ENCODE peak calls at places on chromosomes 3 and 15, in five cellular contexts. N is upper lobe of right lung, B is left lung, L is neural crest cell, I is DND-41. V is an unnamed sample.

GRCh38 chr3:196268270-196269163 is 19.0 kb downstream of the PCYT1A start:
- DNase-seq in I (no peak), N (no peak), B (no peak), L (no peak), V (no peak)

GRCh38 chr3:71064288-71064975 is 519.1 kb downstream of the FOXP1 start:
- DNase-seq in N (peak), I (peak), B (peak), L (peak), V (peak)

GRCh38 chr3:114973576-114973975 is 173.5 kb downstream of the ZBTB20 start:
- DNase-seq in N (no peak), B (no peak), L (no peak), I (no peak), V (no peak)

GRCh38 chr15:72203507-72203837 is 5.9 kb upstream of the GRAMD2A start:
- DNase-seq in N (no peak), B (no peak), I (no peak), L (no peak), V (no peak)

GRCh38 chr15:88472225-88472624 is 4.7 kb downstream of the MRPS11 start:
- DNase-seq in N (no peak), B (no peak), L (no peak), I (no peak), V (no peak)

GRCh38 chr3:105747056-105747455 is 121.8 kb downstream of the CBLB start:
- DNase-seq in L (no peak), I (no peak), B (no peak), N (no peak), V (no peak)

GRCh38 chr15:39922450-39923092 is 2.5 kb upstream of the GPR176 start:
- DNase-seq in I (no peak), L (no peak), N (no peak), B (no peak), V (no peak)

GRCh38 chr3:10955694-10956453 is 36.7 kb upstream of the SLC6A1 start:
- DNase-seq in B (no peak), N (no peak), L (no peak), I (no peak), V (no peak)

GRCh38 chr3:193826126-193826795 is 233.3 kb downstream of the OPA1 start:
- DNase-seq in N (no peak), I (no peak), B (no peak), L (no peak), V (no peak)

GRCh38 chr3:170772135-170772534 is 97.9 kb downstream of the RPL22L1 start:
- DNase-seq in B (no peak), L (no peak), N (no peak), I (no peak), V (no peak)

GRCh38 chr3:14131134-14131533 is 6.3 kb downstream of the TMEM43 start:
- DNase-seq in B (no peak), L (no peak), N (no peak), I (no peak), V (no peak)

GRCh38 chr15:65796610-65797012 is 4.5 kb upstream of the DENND4A start:
- DNase-seq in N (no peak), I (no peak), B (no peak), L (no peak), V (no peak)

GRCh38 chr3:159032311-159032710 is 230.5 kb downstream of the MFSD1 start:
- DNase-seq in N (no peak), B (no peak), I (no peak), L (no peak), V (no peak)

GRCh38 chr3:48301814-48302194 is 31.7 kb downstream of the SPINK8 start:
- DNase-seq in N (no peak), I (peak), L (no peak), B (no peak), V (no peak)

GRCh38 chr3:11624161-11624560 is 19.6 kb downstream of the VGLL4 start:
- DNase-seq in I (no peak), B (no peak), N (no peak), L (no peak), V (no peak)

GRCh38 chr3:27423463-27423862 is 54.3 kb upstream of the NEK10 start:
- DNase-seq in L (no peak), B (no peak), I (no peak), N (no peak), V (no peak)

DNA sequence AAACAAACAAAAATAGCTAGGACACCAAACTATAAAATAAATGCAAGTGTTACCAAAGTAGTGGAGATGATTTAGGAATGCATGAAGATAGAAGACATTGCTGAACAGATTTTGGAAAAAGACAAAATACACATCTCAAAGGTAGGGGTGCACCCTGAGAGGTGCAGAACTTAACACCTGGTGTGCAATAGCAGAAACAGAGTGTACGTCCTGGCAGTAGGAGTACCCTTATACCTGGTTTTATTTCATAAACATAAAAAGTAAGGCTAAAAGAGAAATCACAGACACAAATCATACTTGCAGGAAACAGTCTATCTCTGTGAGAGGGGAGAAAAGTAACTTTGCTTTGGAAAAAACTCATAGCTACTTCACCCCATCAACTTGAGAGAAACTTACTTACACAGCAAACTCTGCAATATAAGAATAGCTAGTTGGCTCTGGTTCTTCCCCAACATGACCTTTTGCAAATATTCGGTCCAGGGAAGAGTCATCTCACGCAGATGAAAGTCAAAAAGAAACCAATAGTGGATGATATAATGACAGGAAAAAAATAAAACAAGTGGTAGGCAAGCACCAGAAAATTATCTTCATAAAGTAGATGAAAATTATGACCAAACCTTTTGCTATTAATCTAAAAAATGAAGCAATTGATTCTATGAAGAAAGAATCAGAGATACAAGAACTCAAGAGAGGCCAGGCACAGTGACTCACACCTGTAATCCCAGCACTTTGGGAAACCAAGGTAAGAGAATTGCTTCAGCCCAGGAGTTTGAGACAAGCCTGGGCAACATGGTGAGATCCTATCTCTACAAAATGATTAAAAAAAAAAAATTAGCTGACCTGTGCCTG is 108.9 kb upstream of the BNIP2 start:
- DNase-seq in L (no peak), I (no peak), B (no peak), N (no peak), V (no peak)
- TF ChIP-seq CTCF in L (no peak), I (no peak), B (no peak), N (no peak), V (no peak)

GRCh38 chr3:138332472-138333073 is 2.9 kb upstream of the NME9 start:
- DNase-seq in L (no peak), N (no peak), I (no peak), B (no peak), V (no peak)
- TF ChIP-seq CTCF in L (peak), N (peak), I (peak), B (peak), V (peak)

DNA sequence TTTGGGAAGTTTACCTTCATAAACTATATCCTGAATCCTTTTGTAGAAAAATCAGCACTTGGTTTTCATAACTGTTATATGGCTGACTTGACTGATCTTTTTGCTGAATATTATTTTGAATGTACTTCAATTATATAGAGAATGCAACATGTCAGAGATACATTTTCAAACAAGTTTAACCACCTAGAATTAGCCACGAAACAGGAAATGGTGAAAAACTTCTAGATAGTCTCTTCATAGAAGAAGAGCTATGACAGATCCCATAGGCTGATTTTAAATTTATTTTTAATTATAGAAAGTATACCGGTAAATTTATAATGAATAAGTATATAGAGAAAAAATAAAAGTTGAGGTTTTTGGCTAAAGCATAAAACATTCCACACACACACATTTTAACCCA is 436.8 kb upstream of the DPPA4 start:
- DNase-seq in L (no peak), B (no peak), I (no peak), N (no peak), V (no peak)
- TF ChIP-seq CTCF in L (no peak), B (no peak), I (no peak), N (no peak), V (no peak)

GRCh38 chr3:136734382-136735070 is 17.7 kb downstream of the STAG1 start:
- DNase-seq in B (no peak), N (no peak), L (no peak), I (no peak), V (no peak)
- TF ChIP-seq CTCF in B (no peak), N (no peak), L (no peak), I (peak), V (no peak)

DNA sequence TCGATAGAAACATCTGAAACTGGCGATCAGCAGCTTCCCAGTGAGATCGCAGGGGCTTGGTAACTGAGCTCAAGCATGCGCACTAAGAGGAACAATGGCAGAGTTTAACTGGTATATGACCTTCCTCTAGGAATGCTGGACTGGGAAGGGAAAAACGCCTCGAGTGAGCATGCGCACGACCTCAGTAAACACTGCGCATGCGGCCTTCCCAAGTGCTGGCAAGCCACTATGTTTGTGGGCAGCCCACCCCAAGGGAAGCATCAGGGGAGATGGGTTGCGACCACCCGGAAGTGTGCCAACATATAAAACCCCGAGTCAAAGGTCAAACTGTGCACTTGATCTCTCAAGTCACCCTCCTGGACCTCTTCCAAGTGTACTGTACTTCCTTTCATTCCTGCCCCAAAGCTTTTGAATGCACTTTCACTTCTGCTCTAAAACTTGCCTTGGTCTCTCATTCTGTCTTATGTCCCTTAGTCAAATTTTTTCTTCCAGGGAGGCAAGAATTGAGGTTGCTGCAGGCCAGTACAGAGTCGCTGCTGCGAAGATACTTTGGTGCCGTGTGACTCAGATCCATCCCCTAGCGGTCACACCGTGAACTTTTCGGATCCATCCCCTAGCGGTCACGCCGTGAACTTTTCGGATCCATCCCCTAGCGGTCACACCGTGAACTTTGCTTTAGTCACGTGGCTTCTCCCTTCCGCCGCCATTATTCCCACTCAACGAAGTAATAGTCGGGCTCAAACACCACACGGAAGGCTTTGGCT is 243.3 kb downstream of the FAM43A start:
- DNase-seq in N (no peak), I (no peak), L (peak), B (no peak), V (no peak)
- TF ChIP-seq CTCF in N (peak), I (no peak), L (peak), B (peak), V (peak)